ENCODE peak calls at places on chromosome 22, in six cellular contexts. M is stimulated activated CD4-positive, alpha-beta T cell treated with anti-CD3 and anti-CD28 coated beads, Interleukin-12 subunit alpha, Interleukin-12 subunit beta, amount 100 ng/mL, for 48 hours; N is ovary; C is esophagus muscularis mucosa; S is NCI-H748 treated with DMSO at 0.1 percent for 48 hours; H is NCI-H1105. D is an unnamed sample.

GRCh38 chr22:42797021-42797420 is 60.1 kb downstream of the ARFGAP3 start:
- DNase-seq in N (no peak), H (no peak), C (no peak), S (no peak), M (no peak), D (no peak)

GRCh38 chr22:23574877-23575276 is 5.2 kb downstream of the IGLL1 start:
- DNase-seq in C (no peak), H (no peak), N (peak), M (no peak), S (no peak), D (no peak)

GRCh38 chr22:40348025-40348658 is 1.8 kb downstream of the ADSL start:
- DNase-seq in C (no peak), H (no peak), N (peak), M (peak), S (no peak), D (peak)

GRCh38 chr22:26656896-26657851 is at the start of gene MIAT:
- DNase-seq in C (no peak), M (no peak), H (peak), N (no peak), S (peak), D (no peak)

GRCh38 chr22:49765951-49766350 is 61.7 kb downstream of the BRD1 start:
- DNase-seq in S (no peak), C (no peak), N (no peak), M (no peak), H (no peak), D (no peak)

GRCh38 chr22:22030493-22031182 is 48.1 kb upstream of the TOP3B start:
- DNase-seq in C (peak), H (no peak), N (peak), M (no peak), S (no peak), D (no peak)

GRCh38 chr22:32764330-32765116 is 37.0 kb upstream of the TIMP3 start:
- DNase-seq in H (no peak), S (no peak), N (no peak), C (no peak), M (no peak), D (no peak)

GRCh38 chr22:43255299-43255698 is 68.4 kb upstream of the TTLL12 start:
- DNase-seq in N (no peak), H (no peak), M (no peak), S (no peak), C (no peak), D (no peak)

GRCh38 chr22:30922151-30922611 is 46.4 kb downstream of the MORC2 start:
- DNase-seq in N (peak), S (no peak), M (peak), C (peak), H (peak), D (peak)

GRCh38 chr22:19174106-19175025 is 4.2 kb downstream of the SLC25A1 start:
- DNase-seq in C (no peak), S (no peak), H (no peak), M (no peak), N (no peak), D (no peak)

GRCh38 chr22:46054091-46054877 is 77.3 kb upstream of the WNT7B start:
- DNase-seq in N (peak), H (peak), M (no peak), C (no peak), S (no peak), D (no peak)

D was measured in activated T-helper 9 cell treated with anti-CD3 and anti-CD28 coated beads, Interleukin-2, amount 50 U/mL, for 16 hours.